ENCODE peak calls at places on chromosomes 4 and X, in five cellular contexts. J is mammary epithelial cell, I is MM.1S, B is uterus, Z is transverse colon. C is an unnamed sample.

GRCh38 chrX:84108589-84108988 is 79.4 kb downstream of the RPS6KA6 start:
- DNase-seq in I (no peak), Z (peak), B (no peak), J (no peak), C (no peak)

GRCh38 chr4:31657859-31658258 is 937.7 kb downstream of the PCDH7 start:
- DNase-seq in I (no peak), Z (no peak), B (no peak), J (peak), C (peak)

GRCh38 chrX:149073464-149073863 is 431.6 kb downstream of the IDS start:
- DNase-seq in Z (no peak), B (no peak), I (no peak), J (peak), C (peak)

GRCh38 chr4:156255205-156255604 is 301.5 kb upstream of the CTSO start:
- DNase-seq in J (no peak), B (no peak), I (no peak), Z (no peak), C (no peak)

GRCh38 chrX:22585831-22586230 is 313.1 kb downstream of the CBLL2 start:
- DNase-seq in J (no peak), I (peak), B (no peak), Z (no peak), C (no peak)

GRCh38 chrX:49877397-49878101 is 1.7 kb upstream of the USP27X start:
- DNase-seq in I (no peak), J (no peak), Z (no peak), B (no peak), C (no peak)

GRCh38 chr4:93617596-93617995 is 211.0 kb upstream of the ATOH1 start:
- DNase-seq in B (no peak), I (no peak), J (no peak), Z (no peak), C (peak)

GRCh38 chr4:108155373-108155772 is 13.4 kb downstream of the LEF1 start:
- DNase-seq in Z (no peak), I (no peak), J (peak), B (no peak), C (no peak)

GRCh38 chrX:2159393-2159792 is 341.4 kb downstream of the DHRSX start:
- DNase-seq in J (no peak), Z (no peak), I (no peak), B (no peak), C (no peak)

DNA sequence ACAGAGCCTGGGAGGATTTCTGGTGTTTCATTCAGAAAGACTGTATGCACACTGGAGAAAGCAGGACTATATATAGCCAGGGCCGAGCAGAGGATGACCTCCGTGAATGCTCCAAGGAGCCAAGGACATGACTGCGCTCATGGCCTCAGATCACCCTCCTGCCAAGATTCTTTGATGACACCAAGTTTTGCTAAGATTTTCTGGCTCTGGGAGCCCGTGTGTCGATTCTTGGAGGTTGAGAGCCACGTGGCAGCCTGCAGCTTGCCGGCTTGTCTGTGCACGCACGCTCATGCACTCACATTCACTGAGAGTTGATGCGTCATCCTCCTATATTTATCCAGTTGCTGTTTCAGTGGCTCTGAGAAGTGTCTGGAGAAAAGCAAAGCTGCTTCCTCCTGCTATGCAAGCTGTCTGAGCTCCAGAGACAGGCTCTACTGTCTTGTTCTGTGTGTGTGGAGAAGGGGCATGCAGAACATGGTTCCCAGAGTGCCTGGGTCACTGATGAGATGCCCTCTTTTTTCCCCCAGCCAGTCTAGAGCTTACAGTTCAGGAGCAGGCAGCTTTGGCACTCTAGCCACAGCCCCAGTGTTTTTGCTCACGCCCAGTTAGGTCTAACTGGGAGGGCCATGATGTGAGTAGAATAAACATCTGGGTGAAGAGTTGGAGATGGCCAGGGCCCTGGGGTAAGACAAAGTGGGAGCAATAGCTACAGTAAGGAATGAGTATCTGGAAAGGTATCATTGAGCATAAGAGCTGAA is 64.9 kb upstream of the SCOC start:
- DNase-seq in Z (peak), B (peak), I (peak), J (peak), C (peak)
- H3K4me3 ChIP-seq in Z (no peak), B (no peak), I (no peak), J (no peak), C (no peak)

GRCh38 chrX:100600769-100601168 is 16.0 kb downstream of the TNMD start:
- DNase-seq in I (peak), B (no peak), Z (no peak), J (no peak), C (no peak)
- H3K4me3 ChIP-seq in I (no peak), B (no peak), Z (no peak), J (no peak), C (no peak)

GRCh38 chrX:103536071-103536470 is 16.8 kb upstream of the RAB40A start:
- DNase-seq in B (peak), I (no peak), Z (no peak), J (no peak), C (no peak)
- H3K4me3 ChIP-seq in B (no peak), I (no peak), Z (no peak), J (no peak), C (no peak)

GRCh38 chr4:152655272-152656129 is 24.3 kb downstream of the TMEM154 start:
- DNase-seq in Z (peak), I (no peak), J (peak), B (no peak), C (peak)
- H3K4me3 ChIP-seq in Z (no peak), I (no peak), J (no peak), B (no peak), C (no peak)

GRCh38 chr4:159398236-159398638 is 295.4 kb downstream of the RAPGEF2 start:
- DNase-seq in Z (no peak), J (no peak), B (no peak), I (no peak), C (no peak)

GRCh38 chr4:159401791-159402380 is 299.0 kb downstream of the RAPGEF2 start:
- DNase-seq in J (peak), Z (no peak), B (no peak), I (no peak), C (peak)

GRCh38 chr4:159396151-159396550 is 293.3 kb downstream of the RAPGEF2 start:
- DNase-seq in I (no peak), J (no peak), Z (no peak), B (no peak), C (no peak)

GRCh38 chr4:159395693-159396092 is 292.8 kb downstream of the RAPGEF2 start:
- DNase-seq in Z (no peak), B (no peak), J (peak), I (no peak), C (peak)

GRCh38 chr4:159400782-159401712 is 298.2 kb downstream of the RAPGEF2 start:
- DNase-seq in J (no peak), Z (no peak), B (no peak), I (no peak), C (no peak)
- H3K4me3 ChIP-seq in J (no peak), Z (no peak), B (no peak), I (no peak), C (no peak)

GRCh38 chr4:56048621-56049427 is 100.1 kb downstream of the CEP135 start:
- DNase-seq in J (peak), I (peak), B (peak), Z (peak), C (no peak)

GRCh38 chr4:56051049-56051709 is 102.4 kb downstream of the CEP135 start:
- DNase-seq in I (no peak), Z (no peak), J (no peak), B (no peak), C (no peak)

GRCh38 chr4:56051710-56052075 is 102.9 kb downstream of the CEP135 start:
- DNase-seq in B (no peak), I (no peak), J (no peak), Z (no peak), C (no peak)

GRCh38 chr4:56049428-56050212 is 100.9 kb downstream of the CEP135 start:
- DNase-seq in B (no peak), Z (peak), J (peak), I (peak), C (peak)

DNA sequence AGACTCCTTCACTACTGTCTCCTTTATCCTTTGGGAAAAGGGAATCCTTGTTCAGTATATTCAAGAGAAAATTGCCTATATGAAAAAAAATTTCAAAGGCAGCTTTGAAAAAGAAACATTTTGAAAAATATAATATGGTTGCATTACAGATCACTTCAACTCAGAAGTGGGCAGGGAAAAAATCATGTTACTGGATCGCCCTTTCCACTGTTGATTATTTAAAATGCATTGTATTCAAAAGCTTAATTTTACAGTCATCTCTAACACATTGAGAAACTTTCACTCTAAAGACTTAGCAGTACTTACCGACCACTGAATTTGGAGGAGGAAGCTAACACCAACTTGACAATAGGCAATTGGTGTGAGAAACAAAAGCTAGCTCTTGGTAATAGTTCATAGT is 101.8 kb downstream of the CEP135 start:
- DNase-seq in Z (no peak), J (no peak), B (no peak), I (no peak), C (no peak)
- H3K4me3 ChIP-seq in Z (no peak), J (no peak), B (no peak), I (no peak), C (no peak)

DNA sequence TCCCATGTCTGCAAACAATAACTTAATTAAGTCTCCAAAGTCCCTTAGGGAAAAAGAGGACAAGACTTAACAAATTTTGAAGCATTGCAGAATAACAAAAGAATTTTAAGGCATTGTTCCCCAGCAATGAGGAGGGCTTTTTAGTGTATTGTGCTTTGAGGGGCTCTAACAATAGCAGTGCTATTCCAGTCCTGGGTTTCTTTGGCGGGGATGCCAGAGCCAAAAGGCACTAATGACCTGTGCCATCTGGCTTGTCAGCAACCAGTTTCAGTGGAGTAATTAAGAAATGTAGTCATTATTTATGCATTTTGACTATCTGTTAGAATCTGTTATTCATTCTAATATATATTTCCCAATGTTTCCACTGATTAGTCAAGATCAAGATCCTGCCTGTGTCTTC is 575.4 kb downstream of the SPRY1 start:
- DNase-seq in Z (no peak), I (no peak), B (no peak), J (no peak), C (no peak)
- H3K4me3 ChIP-seq in Z (no peak), I (no peak), B (no peak), J (no peak), C (no peak)